ENCODE peak calls at places on chromosome 16, in ten cellular contexts. One of them, this sample, is unnamed.

GRCh38 chr16:80580109-80580832 is 39.5 kb downstream of the DYNLRB2 start:
- DNase-seq in mammary epithelial cell: peak
- DNase-seq in NCI-H524: no peak
- DNase-seq in stimulated activated naive CD8-positive, alpha-beta T cell treated with anti-CD3 and anti-CD28 coated beads, Interleukin-15, amount 100 ng/mL, for 72 hours: peak
- DNase-seq in putamen: no peak
- DNase-seq in ELF-1: no peak
- DNase-seq in stimulated activated CD8-positive, alpha-beta memory T cell treated with anti-CD3 and anti-CD28 coated beads, Interleukin-4, amount 100 ng/mL, for 4 hours: peak
- DNase-seq in esophagus muscularis mucosa: no peak
- DNase-seq in Right ventricle myocardium inferior: no peak
- DNase-seq in CD8-positive, alpha-beta memory T cell: peak
- DNase-seq in this sample: no peak

GRCh38 chr16:56897026-56897799 is 32.2 kb downstream of the SLC12A3 start:
- DNase-seq in mammary epithelial cell: no peak
- DNase-seq in ELF-1: no peak
- DNase-seq in NCI-H524: no peak
- DNase-seq in CD8-positive, alpha-beta memory T cell: no peak
- DNase-seq in Right ventricle myocardium inferior: peak
- DNase-seq in stimulated activated naive CD8-positive, alpha-beta T cell treated with anti-CD3 and anti-CD28 coated beads, Interleukin-15, amount 100 ng/mL, for 72 hours: no peak
- DNase-seq in stimulated activated CD8-positive, alpha-beta memory T cell treated with anti-CD3 and anti-CD28 coated beads, Interleukin-4, amount 100 ng/mL, for 4 hours: no peak
- DNase-seq in putamen: no peak
- DNase-seq in esophagus muscularis mucosa: no peak
- DNase-seq in this sample: no peak

GRCh38 chr16:2180461-2180860 is 15.9 kb downstream of the CASKIN1 start:
- DNase-seq in CD8-positive, alpha-beta memory T cell: no peak
- DNase-seq in putamen: no peak
- DNase-seq in mammary epithelial cell: no peak
- DNase-seq in NCI-H524: no peak
- DNase-seq in esophagus muscularis mucosa: no peak
- DNase-seq in ELF-1: no peak
- DNase-seq in stimulated activated CD8-positive, alpha-beta memory T cell treated with anti-CD3 and anti-CD28 coated beads, Interleukin-4, amount 100 ng/mL, for 4 hours: no peak
- DNase-seq in stimulated activated naive CD8-positive, alpha-beta T cell treated with anti-CD3 and anti-CD28 coated beads, Interleukin-15, amount 100 ng/mL, for 72 hours: no peak
- DNase-seq in Right ventricle myocardium inferior: no peak
- DNase-seq in this sample: no peak

GRCh38 chr16:52914428-52914827 is 138.3 kb downstream of the CHD9NB start:
- DNase-seq in esophagus muscularis mucosa: no peak
- DNase-seq in ELF-1: no peak
- DNase-seq in Right ventricle myocardium inferior: no peak
- DNase-seq in stimulated activated CD8-positive, alpha-beta memory T cell treated with anti-CD3 and anti-CD28 coated beads, Interleukin-4, amount 100 ng/mL, for 4 hours: no peak
- DNase-seq in stimulated activated naive CD8-positive, alpha-beta T cell treated with anti-CD3 and anti-CD28 coated beads, Interleukin-15, amount 100 ng/mL, for 72 hours: no peak
- DNase-seq in CD8-positive, alpha-beta memory T cell: no peak
- DNase-seq in NCI-H524: peak
- DNase-seq in putamen: no peak
- DNase-seq in mammary epithelial cell: no peak
- DNase-seq in this sample: no peak

GRCh38 chr16:31078597-31079341 is 4.5 kb downstream of the ZNF646 start:
- DNase-seq in esophagus muscularis mucosa: no peak
- DNase-seq in CD8-positive, alpha-beta memory T cell: no peak
- DNase-seq in stimulated activated CD8-positive, alpha-beta memory T cell treated with anti-CD3 and anti-CD28 coated beads, Interleukin-4, amount 100 ng/mL, for 4 hours: no peak
- DNase-seq in putamen: no peak
- DNase-seq in Right ventricle myocardium inferior: no peak
- DNase-seq in stimulated activated naive CD8-positive, alpha-beta T cell treated with anti-CD3 and anti-CD28 coated beads, Interleukin-15, amount 100 ng/mL, for 72 hours: no peak
- DNase-seq in mammary epithelial cell: no peak
- DNase-seq in ELF-1: no peak
- DNase-seq in NCI-H524: no peak
- DNase-seq in this sample: no peak

GRCh38 chr16:31347445-31347844 is 7.5 kb upstream of the ITGAX start:
- DNase-seq in Right ventricle myocardium inferior: no peak
- DNase-seq in esophagus muscularis mucosa: no peak
- DNase-seq in stimulated activated CD8-positive, alpha-beta memory T cell treated with anti-CD3 and anti-CD28 coated beads, Interleukin-4, amount 100 ng/mL, for 4 hours: no peak
- DNase-seq in stimulated activated naive CD8-positive, alpha-beta T cell treated with anti-CD3 and anti-CD28 coated beads, Interleukin-15, amount 100 ng/mL, for 72 hours: no peak
- DNase-seq in CD8-positive, alpha-beta memory T cell: no peak
- DNase-seq in ELF-1: no peak
- DNase-seq in mammary epithelial cell: no peak
- DNase-seq in NCI-H524: no peak
- DNase-seq in putamen: no peak
- DNase-seq in this sample: no peak

GRCh38 chr16:82034981-82035612 is at the start of gene HSD17B2:
- DNase-seq in NCI-H524: no peak
- DNase-seq in esophagus muscularis mucosa: no peak
- DNase-seq in ELF-1: no peak
- DNase-seq in Right ventricle myocardium inferior: no peak
- DNase-seq in putamen: no peak
- DNase-seq in stimulated activated naive CD8-positive, alpha-beta T cell treated with anti-CD3 and anti-CD28 coated beads, Interleukin-15, amount 100 ng/mL, for 72 hours: no peak
- DNase-seq in mammary epithelial cell: peak
- DNase-seq in CD8-positive, alpha-beta memory T cell: no peak
- DNase-seq in stimulated activated CD8-positive, alpha-beta memory T cell treated with anti-CD3 and anti-CD28 coated beads, Interleukin-4, amount 100 ng/mL, for 4 hours: no peak
- DNase-seq in this sample: no peak

GRCh38 chr16:1678500-1679098 is 520 bp downstream of the JPT2 start:
- DNase-seq in NCI-H524: peak
- DNase-seq in putamen: no peak
- DNase-seq in CD8-positive, alpha-beta memory T cell: peak
- DNase-seq in mammary epithelial cell: peak
- DNase-seq in stimulated activated naive CD8-positive, alpha-beta T cell treated with anti-CD3 and anti-CD28 coated beads, Interleukin-15, amount 100 ng/mL, for 72 hours: peak
- DNase-seq in Right ventricle myocardium inferior: no peak
- DNase-seq in stimulated activated CD8-positive, alpha-beta memory T cell treated with anti-CD3 and anti-CD28 coated beads, Interleukin-4, amount 100 ng/mL, for 4 hours: peak
- DNase-seq in esophagus muscularis mucosa: no peak
- DNase-seq in ELF-1: peak
- DNase-seq in this sample: no peak

GRCh38 chr16:84547539-84548058 is 43.1 kb upstream of the MEAK7 start:
- DNase-seq in ELF-1: peak
- DNase-seq in Right ventricle myocardium inferior: no peak
- DNase-seq in stimulated activated naive CD8-positive, alpha-beta T cell treated with anti-CD3 and anti-CD28 coated beads, Interleukin-15, amount 100 ng/mL, for 72 hours: no peak
- DNase-seq in CD8-positive, alpha-beta memory T cell: no peak
- DNase-seq in mammary epithelial cell: no peak
- DNase-seq in NCI-H524: no peak
- DNase-seq in stimulated activated CD8-positive, alpha-beta memory T cell treated with anti-CD3 and anti-CD28 coated beads, Interleukin-4, amount 100 ng/mL, for 4 hours: no peak
- DNase-seq in putamen: no peak
- DNase-seq in esophagus muscularis mucosa: no peak
- DNase-seq in this sample: no peak

GRCh38 chr16:85304337-85304736 is 192.1 kb upstream of the CIBAR2 start:
- DNase-seq in CD8-positive, alpha-beta memory T cell: no peak
- DNase-seq in stimulated activated naive CD8-positive, alpha-beta T cell treated with anti-CD3 and anti-CD28 coated beads, Interleukin-15, amount 100 ng/mL, for 72 hours: no peak
- DNase-seq in ELF-1: no peak
- DNase-seq in stimulated activated CD8-positive, alpha-beta memory T cell treated with anti-CD3 and anti-CD28 coated beads, Interleukin-4, amount 100 ng/mL, for 4 hours: no peak
- DNase-seq in esophagus muscularis mucosa: no peak
- DNase-seq in NCI-H524: no peak
- DNase-seq in Right ventricle myocardium inferior: no peak
- DNase-seq in putamen: no peak
- DNase-seq in mammary epithelial cell: no peak
- DNase-seq in this sample: no peak

GRCh38 chr16:24721830-24722238 is 7.6 kb upstream of the TNRC6A start:
- DNase-seq in NCI-H524: no peak
- DNase-seq in Right ventricle myocardium inferior: no peak
- DNase-seq in CD8-positive, alpha-beta memory T cell: no peak
- DNase-seq in ELF-1: no peak
- DNase-seq in putamen: no peak
- DNase-seq in stimulated activated naive CD8-positive, alpha-beta T cell treated with anti-CD3 and anti-CD28 coated beads, Interleukin-15, amount 100 ng/mL, for 72 hours: peak
- DNase-seq in esophagus muscularis mucosa: no peak
- DNase-seq in stimulated activated CD8-positive, alpha-beta memory T cell treated with anti-CD3 and anti-CD28 coated beads, Interleukin-4, amount 100 ng/mL, for 4 hours: peak
- DNase-seq in mammary epithelial cell: peak
- DNase-seq in this sample: no peak

GRCh38 chr16:66639091-66639885 is 34.8 kb downstream of the CMTM3 start:
- DNase-seq in stimulated activated CD8-positive, alpha-beta memory T cell treated with anti-CD3 and anti-CD28 coated beads, Interleukin-4, amount 100 ng/mL, for 4 hours: no peak
- DNase-seq in NCI-H524: no peak
- DNase-seq in ELF-1: peak
- DNase-seq in CD8-positive, alpha-beta memory T cell: no peak
- DNase-seq in putamen: no peak
- DNase-seq in stimulated activated naive CD8-positive, alpha-beta T cell treated with anti-CD3 and anti-CD28 coated beads, Interleukin-15, amount 100 ng/mL, for 72 hours: no peak
- DNase-seq in mammary epithelial cell: peak
- DNase-seq in esophagus muscularis mucosa: no peak
- DNase-seq in Right ventricle myocardium inferior: no peak
- DNase-seq in this sample: no peak

GRCh38 chr16:88773812-88774291 is 11.2 kb downstream of the PIEZO1 start:
- DNase-seq in esophagus muscularis mucosa: no peak
- DNase-seq in putamen: no peak
- DNase-seq in Right ventricle myocardium inferior: no peak
- DNase-seq in stimulated activated naive CD8-positive, alpha-beta T cell treated with anti-CD3 and anti-CD28 coated beads, Interleukin-15, amount 100 ng/mL, for 72 hours: no peak
- DNase-seq in ELF-1: peak
- DNase-seq in CD8-positive, alpha-beta memory T cell: no peak
- DNase-seq in stimulated activated CD8-positive, alpha-beta memory T cell treated with anti-CD3 and anti-CD28 coated beads, Interleukin-4, amount 100 ng/mL, for 4 hours: no peak
- DNase-seq in mammary epithelial cell: no peak
- DNase-seq in NCI-H524: no peak
- DNase-seq in this sample: peak

GRCh38 chr16:60636117-60636516 is 1400.1 kb downstream of the CDH8 start:
- DNase-seq in putamen: no peak
- DNase-seq in esophagus muscularis mucosa: no peak
- DNase-seq in stimulated activated CD8-positive, alpha-beta memory T cell treated with anti-CD3 and anti-CD28 coated beads, Interleukin-4, amount 100 ng/mL, for 4 hours: no peak
- DNase-seq in NCI-H524: no peak
- DNase-seq in mammary epithelial cell: peak
- DNase-seq in Right ventricle myocardium inferior: no peak
- DNase-seq in ELF-1: peak
- DNase-seq in CD8-positive, alpha-beta memory T cell: no peak
- DNase-seq in stimulated activated naive CD8-positive, alpha-beta T cell treated with anti-CD3 and anti-CD28 coated beads, Interleukin-15, amount 100 ng/mL, for 72 hours: no peak
- DNase-seq in this sample: no peak

GRCh38 chr16:68732068-68732680 is 4.9 kb upstream of the CDH1 start:
- DNase-seq in NCI-H524: no peak
- DNase-seq in Right ventricle myocardium inferior: no peak
- DNase-seq in mammary epithelial cell: peak
- DNase-seq in esophagus muscularis mucosa: no peak
- DNase-seq in CD8-positive, alpha-beta memory T cell: no peak
- DNase-seq in stimulated activated naive CD8-positive, alpha-beta T cell treated with anti-CD3 and anti-CD28 coated beads, Interleukin-15, amount 100 ng/mL, for 72 hours: no peak
- DNase-seq in stimulated activated CD8-positive, alpha-beta memory T cell treated with anti-CD3 and anti-CD28 coated beads, Interleukin-4, amount 100 ng/mL, for 4 hours: no peak
- DNase-seq in ELF-1: peak
- DNase-seq in putamen: no peak
- DNase-seq in this sample: no peak

GRCh38 chr16:12515771-12516170 is 287.9 kb downstream of the CPPED1 start:
- DNase-seq in stimulated activated CD8-positive, alpha-beta memory T cell treated with anti-CD3 and anti-CD28 coated beads, Interleukin-4, amount 100 ng/mL, for 4 hours: no peak
- DNase-seq in stimulated activated naive CD8-positive, alpha-beta T cell treated with anti-CD3 and anti-CD28 coated beads, Interleukin-15, amount 100 ng/mL, for 72 hours: no peak
- DNase-seq in Right ventricle myocardium inferior: no peak
- DNase-seq in esophagus muscularis mucosa: no peak
- DNase-seq in ELF-1: no peak
- DNase-seq in NCI-H524: no peak
- DNase-seq in putamen: no peak
- DNase-seq in mammary epithelial cell: no peak
- DNase-seq in CD8-positive, alpha-beta memory T cell: no peak
- DNase-seq in this sample: no peak

GRCh38 chr16:20285993-20286499 is 41.3 kb downstream of the GP2 start:
- DNase-seq in ELF-1: peak
- DNase-seq in mammary epithelial cell: no peak
- DNase-seq in Right ventricle myocardium inferior: no peak
- DNase-seq in CD8-positive, alpha-beta memory T cell: no peak
- DNase-seq in stimulated activated CD8-positive, alpha-beta memory T cell treated with anti-CD3 and anti-CD28 coated beads, Interleukin-4, amount 100 ng/mL, for 4 hours: no peak
- DNase-seq in NCI-H524: no peak
- DNase-seq in putamen: no peak
- DNase-seq in esophagus muscularis mucosa: no peak
- DNase-seq in stimulated activated naive CD8-positive, alpha-beta T cell treated with anti-CD3 and anti-CD28 coated beads, Interleukin-15, amount 100 ng/mL, for 72 hours: no peak
- DNase-seq in this sample: no peak

GRCh38 chr16:4053663-4054479 is 62.4 kb downstream of the ADCY9 start:
- DNase-seq in mammary epithelial cell: peak
- DNase-seq in ELF-1: no peak
- DNase-seq in stimulated activated naive CD8-positive, alpha-beta T cell treated with anti-CD3 and anti-CD28 coated beads, Interleukin-15, amount 100 ng/mL, for 72 hours: no peak
- DNase-seq in esophagus muscularis mucosa: peak
- DNase-seq in stimulated activated CD8-positive, alpha-beta memory T cell treated with anti-CD3 and anti-CD28 coated beads, Interleukin-4, amount 100 ng/mL, for 4 hours: no peak
- DNase-seq in Right ventricle myocardium inferior: peak
- DNase-seq in NCI-H524: peak
- DNase-seq in putamen: no peak
- DNase-seq in CD8-positive, alpha-beta memory T cell: no peak
- DNase-seq in this sample: peak

GRCh38 chr16:78375055-78375679 is 275.7 kb downstream of the WWOX start:
- DNase-seq in mammary epithelial cell: no peak
- DNase-seq in CD8-positive, alpha-beta memory T cell: no peak
- DNase-seq in stimulated activated CD8-positive, alpha-beta memory T cell treated with anti-CD3 and anti-CD28 coated beads, Interleukin-4, amount 100 ng/mL, for 4 hours: no peak
- DNase-seq in Right ventricle myocardium inferior: no peak
- DNase-seq in stimulated activated naive CD8-positive, alpha-beta T cell treated with anti-CD3 and anti-CD28 coated beads, Interleukin-15, amount 100 ng/mL, for 72 hours: no peak
- DNase-seq in ELF-1: no peak
- DNase-seq in NCI-H524: no peak
- DNase-seq in putamen: no peak
- DNase-seq in esophagus muscularis mucosa: no peak
- DNase-seq in this sample: no peak

GRCh38 chr16:797120-797420 is 3.5 kb downstream of the GNG13 start:
- DNase-seq in mammary epithelial cell: no peak
- DNase-seq in ELF-1: no peak
- DNase-seq in stimulated activated naive CD8-positive, alpha-beta T cell treated with anti-CD3 and anti-CD28 coated beads, Interleukin-15, amount 100 ng/mL, for 72 hours: no peak
- DNase-seq in putamen: no peak
- DNase-seq in Right ventricle myocardium inferior: no peak
- DNase-seq in esophagus muscularis mucosa: no peak
- DNase-seq in NCI-H524: no peak
- DNase-seq in stimulated activated CD8-positive, alpha-beta memory T cell treated with anti-CD3 and anti-CD28 coated beads, Interleukin-4, amount 100 ng/mL, for 4 hours: no peak
- DNase-seq in CD8-positive, alpha-beta memory T cell: no peak
- DNase-seq in this sample: no peak

GRCh38 chr16:67942510-67943255 is 1.2 kb downstream of the LCAT start:
- DNase-seq in NCI-H524: no peak
- DNase-seq in Right ventricle myocardium inferior: no peak
- DNase-seq in stimulated activated naive CD8-positive, alpha-beta T cell treated with anti-CD3 and anti-CD28 coated beads, Interleukin-15, amount 100 ng/mL, for 72 hours: no peak
- DNase-seq in stimulated activated CD8-positive, alpha-beta memory T cell treated with anti-CD3 and anti-CD28 coated beads, Interleukin-4, amount 100 ng/mL, for 4 hours: no peak
- DNase-seq in putamen: no peak
- DNase-seq in mammary epithelial cell: no peak
- DNase-seq in ELF-1: no peak
- DNase-seq in CD8-positive, alpha-beta memory T cell: no peak
- DNase-seq in esophagus muscularis mucosa: no peak
- DNase-seq in this sample: no peak

GRCh38 chr16:15779664-15780351 is 77.0 kb downstream of the MYH11 start:
- DNase-seq in CD8-positive, alpha-beta memory T cell: no peak
- DNase-seq in stimulated activated CD8-positive, alpha-beta memory T cell treated with anti-CD3 and anti-CD28 coated beads, Interleukin-4, amount 100 ng/mL, for 4 hours: no peak
- DNase-seq in mammary epithelial cell: no peak
- DNase-seq in stimulated activated naive CD8-positive, alpha-beta T cell treated with anti-CD3 and anti-CD28 coated beads, Interleukin-15, amount 100 ng/mL, for 72 hours: no peak
- DNase-seq in Right ventricle myocardium inferior: no peak
- DNase-seq in esophagus muscularis mucosa: no peak
- DNase-seq in putamen: no peak
- DNase-seq in ELF-1: no peak
- DNase-seq in NCI-H524: no peak
- DNase-seq in this sample: no peak

GRCh38 chr16:81421126-81421525 is 23.5 kb upstream of the CMIP start:
- DNase-seq in stimulated activated CD8-positive, alpha-beta memory T cell treated with anti-CD3 and anti-CD28 coated beads, Interleukin-4, amount 100 ng/mL, for 4 hours: no peak
- DNase-seq in stimulated activated naive CD8-positive, alpha-beta T cell treated with anti-CD3 and anti-CD28 coated beads, Interleukin-15, amount 100 ng/mL, for 72 hours: no peak
- DNase-seq in mammary epithelial cell: no peak
- DNase-seq in esophagus muscularis mucosa: no peak
- DNase-seq in CD8-positive, alpha-beta memory T cell: no peak
- DNase-seq in putamen: no peak
- DNase-seq in Right ventricle myocardium inferior: no peak
- DNase-seq in ELF-1: no peak
- DNase-seq in NCI-H524: no peak
- DNase-seq in this sample: no peak

GRCh38 chr16:12801511-12802042 is 2.1 kb downstream of the CPPED1 start:
- DNase-seq in mammary epithelial cell: peak
- DNase-seq in stimulated activated naive CD8-positive, alpha-beta T cell treated with anti-CD3 and anti-CD28 coated beads, Interleukin-15, amount 100 ng/mL, for 72 hours: peak
- DNase-seq in stimulated activated CD8-positive, alpha-beta memory T cell treated with anti-CD3 and anti-CD28 coated beads, Interleukin-4, amount 100 ng/mL, for 4 hours: no peak
- DNase-seq in ELF-1: peak
- DNase-seq in putamen: no peak
- DNase-seq in CD8-positive, alpha-beta memory T cell: no peak
- DNase-seq in Right ventricle myocardium inferior: no peak
- DNase-seq in NCI-H524: no peak
- DNase-seq in esophagus muscularis mucosa: no peak
- DNase-seq in this sample: peak

GRCh38 chr16:72400257-72401078 is 228.5 kb upstream of the PMFBP1 start:
- DNase-seq in mammary epithelial cell: peak
- DNase-seq in Right ventricle myocardium inferior: no peak
- DNase-seq in NCI-H524: peak
- DNase-seq in putamen: peak
- DNase-seq in esophagus muscularis mucosa: no peak
- DNase-seq in stimulated activated CD8-positive, alpha-beta memory T cell treated with anti-CD3 and anti-CD28 coated beads, Interleukin-4, amount 100 ng/mL, for 4 hours: no peak
- DNase-seq in stimulated activated naive CD8-positive, alpha-beta T cell treated with anti-CD3 and anti-CD28 coated beads, Interleukin-15, amount 100 ng/mL, for 72 hours: peak
- DNase-seq in CD8-positive, alpha-beta memory T cell: no peak
- DNase-seq in ELF-1: peak
- DNase-seq in this sample: peak

This sample was measured in BJ.